ENCODE peak calls at places on chromosomes 16 and 17, in eight cellular contexts. One of them, this sample, is unnamed.

GRCh38 chr16:965487-965886 is 5.3 kb downstream of the LMF1 start:
- DNase-seq in endothelial cell of umbilical vein: no peak
- DNase-seq in GM12878: no peak
- DNase-seq in HepG2: no peak
- DNase-seq in A549: no peak
- DNase-seq in K562: no peak
- DNase-seq in HCT116: no peak
- DNase-seq in H1: no peak
- DNase-seq in this sample: no peak

GRCh38 chr16:60729052-60729451 is 1307.2 kb downstream of the CDH8 start:
- DNase-seq in HepG2: no peak
- DNase-seq in endothelial cell of umbilical vein: no peak
- DNase-seq in HCT116: no peak
- DNase-seq in A549: no peak
- DNase-seq in H1: no peak
- DNase-seq in K562: no peak
- DNase-seq in GM12878: no peak
- DNase-seq in this sample: no peak

GRCh38 chr17:1627219-1627986 is 1.2 kb downstream of the SLC43A2 start:
- DNase-seq in K562: peak
- DNase-seq in endothelial cell of umbilical vein: no peak
- DNase-seq in GM12878: no peak
- DNase-seq in HCT116: no peak
- DNase-seq in HepG2: no peak
- DNase-seq in H1: no peak
- DNase-seq in A549: no peak
- DNase-seq in this sample: peak

GRCh38 chr16:61879306-61879705 is 156.9 kb downstream of the CDH8 start:
- DNase-seq in GM12878: no peak
- DNase-seq in H1: no peak
- DNase-seq in HepG2: no peak
- DNase-seq in K562: no peak
- DNase-seq in endothelial cell of umbilical vein: no peak
- DNase-seq in HCT116: no peak
- DNase-seq in A549: no peak
- DNase-seq in this sample: no peak

GRCh38 chr17:67377727-67378443 is 804 bp downstream of the PITPNC1 start:
- DNase-seq in GM12878: no peak
- DNase-seq in K562: peak
- DNase-seq in endothelial cell of umbilical vein: no peak
- DNase-seq in A549: peak
- DNase-seq in HepG2: no peak
- DNase-seq in H1: no peak
- DNase-seq in HCT116: no peak
- DNase-seq in this sample: peak

GRCh38 chr17:37090941-37091340 is 142.2 kb downstream of the AATF start:
- DNase-seq in endothelial cell of umbilical vein: no peak
- DNase-seq in H1: no peak
- DNase-seq in HepG2: no peak
- DNase-seq in GM12878: no peak
- DNase-seq in A549: no peak
- DNase-seq in HCT116: no peak
- DNase-seq in K562: no peak
- DNase-seq in this sample: no peak

GRCh38 chr16:87996962-87997880 is 46.0 kb downstream of the BANP start:
- DNase-seq in K562: no peak
- DNase-seq in A549: no peak
- DNase-seq in endothelial cell of umbilical vein: no peak
- DNase-seq in GM12878: no peak
- DNase-seq in HCT116: no peak
- DNase-seq in HepG2: no peak
- DNase-seq in H1: no peak
- DNase-seq in this sample: no peak

GRCh38 chr17:27525836-27526235 is 69.6 kb downstream of the KSR1 start:
- DNase-seq in K562: no peak
- DNase-seq in HCT116: no peak
- DNase-seq in A549: no peak
- DNase-seq in endothelial cell of umbilical vein: no peak
- DNase-seq in HepG2: no peak
- DNase-seq in GM12878: no peak
- DNase-seq in H1: no peak
- DNase-seq in this sample: no peak

GRCh38 chr17:29136998-29137730 is 43.0 kb downstream of the MYO18A start:
- DNase-seq in K562: no peak
- DNase-seq in HCT116: no peak
- DNase-seq in A549: no peak
- DNase-seq in H1: no peak
- DNase-seq in GM12878: no peak
- DNase-seq in HepG2: no peak
- DNase-seq in endothelial cell of umbilical vein: no peak
- DNase-seq in this sample: no peak

GRCh38 chr16:88376053-88376834 is 6.5 kb upstream of the ZNF469 start:
- DNase-seq in GM12878: no peak
- DNase-seq in H1: no peak
- DNase-seq in HCT116: no peak
- DNase-seq in A549: no peak
- DNase-seq in HepG2: no peak
- DNase-seq in K562: no peak
- DNase-seq in endothelial cell of umbilical vein: no peak
- DNase-seq in this sample: no peak

GRCh38 chr16:2709588-2709984 is 10.4 kb downstream of the PRSS27 start:
- DNase-seq in A549: no peak
- DNase-seq in H1: no peak
- DNase-seq in K562: no peak
- DNase-seq in endothelial cell of umbilical vein: no peak
- DNase-seq in GM12878: no peak
- DNase-seq in HCT116: no peak
- DNase-seq in HepG2: no peak
- DNase-seq in this sample: no peak

GRCh38 chr17:33377837-33378236 is 84.7 kb upstream of the ASIC2 start:
- DNase-seq in GM12878: no peak
- DNase-seq in H1: no peak
- DNase-seq in A549: no peak
- DNase-seq in HepG2: no peak
- DNase-seq in HCT116: no peak
- DNase-seq in K562: no peak
- DNase-seq in endothelial cell of umbilical vein: no peak
- DNase-seq in this sample: peak

GRCh38 chr16:18836702-18837101 is 35.4 kb upstream of the ARL6IP1 start:
- DNase-seq in GM12878: no peak
- DNase-seq in K562: no peak
- DNase-seq in HepG2: no peak
- DNase-seq in endothelial cell of umbilical vein: no peak
- DNase-seq in H1: no peak
- DNase-seq in HCT116: no peak
- DNase-seq in A549: no peak
- DNase-seq in this sample: no peak

GRCh38 chr17:72413077-72414031 is 292.5 kb downstream of the SOX9 start:
- DNase-seq in HepG2: peak
- DNase-seq in K562: no peak
- DNase-seq in endothelial cell of umbilical vein: no peak
- DNase-seq in GM12878: no peak
- DNase-seq in HCT116: no peak
- DNase-seq in A549: no peak
- DNase-seq in H1: no peak
- DNase-seq in this sample: no peak

GRCh38 chr16:54118846-54119245 is 167.7 kb downstream of the IRX3 start:
- DNase-seq in HCT116: no peak
- DNase-seq in A549: no peak
- DNase-seq in GM12878: no peak
- DNase-seq in endothelial cell of umbilical vein: no peak
- DNase-seq in K562: no peak
- DNase-seq in H1: no peak
- DNase-seq in HepG2: no peak
- DNase-seq in this sample: peak

GRCh38 chr16:88883946-88884345 is 17.5 kb upstream of the PABPN1L start:
- DNase-seq in GM12878: no peak
- DNase-seq in HepG2: no peak
- DNase-seq in HCT116: no peak
- DNase-seq in K562: no peak
- DNase-seq in H1: no peak
- DNase-seq in A549: no peak
- DNase-seq in endothelial cell of umbilical vein: no peak
- DNase-seq in this sample: no peak

GRCh38 chr16:49659356-49659755 is 196.6 kb downstream of the ZNF423 start:
- DNase-seq in K562: no peak
- DNase-seq in A549: no peak
- DNase-seq in HepG2: no peak
- DNase-seq in endothelial cell of umbilical vein: no peak
- DNase-seq in H1: no peak
- DNase-seq in GM12878: no peak
- DNase-seq in HCT116: no peak
- DNase-seq in this sample: no peak

GRCh38 chr17:49645654-49646053 is 32.2 kb downstream of the SPOP start:
- DNase-seq in HCT116: no peak
- DNase-seq in H1: no peak
- DNase-seq in HepG2: no peak
- DNase-seq in GM12878: no peak
- DNase-seq in K562: no peak
- DNase-seq in A549: no peak
- DNase-seq in endothelial cell of umbilical vein: peak
- DNase-seq in this sample: no peak

GRCh38 chr17:49647256-49647585 is 30.7 kb downstream of the SPOP start:
- DNase-seq in HCT116: no peak
- DNase-seq in K562: no peak
- DNase-seq in H1: no peak
- DNase-seq in GM12878: no peak
- DNase-seq in HepG2: no peak
- DNase-seq in A549: no peak
- DNase-seq in endothelial cell of umbilical vein: no peak
- DNase-seq in this sample: no peak

DNA sequence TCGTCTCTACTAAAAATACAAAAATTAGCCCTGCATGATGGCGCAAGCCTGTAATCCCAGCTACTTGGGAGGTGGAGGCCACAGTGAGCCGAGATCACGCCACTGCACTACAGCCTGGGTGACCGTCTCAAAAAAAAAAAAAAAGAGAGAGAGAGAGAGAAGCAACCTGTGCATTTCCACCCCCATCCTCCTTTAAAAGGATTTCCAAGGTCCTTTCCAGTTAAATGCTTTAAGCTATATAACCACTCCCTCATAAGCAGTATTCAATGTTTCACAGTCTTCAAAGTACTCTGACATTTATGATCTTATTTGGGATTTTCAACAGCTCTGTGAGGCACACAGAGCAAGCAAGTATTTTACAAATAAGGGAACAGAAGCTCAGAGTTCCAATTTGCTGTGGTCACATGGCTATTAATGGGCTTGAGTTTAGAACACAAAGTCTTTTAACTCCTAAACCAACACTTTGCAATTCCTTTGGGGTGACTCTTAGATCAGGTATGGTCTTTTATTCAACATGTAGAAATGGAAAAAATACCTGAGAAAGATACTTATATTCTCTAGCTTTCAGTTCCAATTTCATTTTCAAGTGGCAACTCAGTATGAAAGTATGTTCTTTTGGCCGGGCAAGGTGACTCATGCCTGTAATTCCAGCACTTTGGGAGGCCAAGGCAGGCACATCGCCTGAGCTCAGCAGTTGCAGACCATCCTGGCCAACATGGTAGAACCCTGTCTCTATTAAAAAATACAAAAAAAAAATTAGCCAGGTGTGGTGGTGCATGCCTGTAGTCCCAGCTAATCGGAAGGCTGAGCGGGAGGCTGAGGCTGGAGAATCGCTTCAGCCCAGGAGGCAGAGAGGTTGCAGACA is 31.3 kb downstream of the SPOP start:
- DNase-seq in A549: peak
- DNase-seq in HepG2: peak
- DNase-seq in HCT116: peak
- DNase-seq in H1: no peak
- DNase-seq in endothelial cell of umbilical vein: peak
- DNase-seq in GM12878: peak
- DNase-seq in K562: no peak
- DNase-seq in this sample: no peak
- TF ChIP-seq POLR2A in A549: no peak
- TF ChIP-seq POLR2A in HepG2: no peak
- TF ChIP-seq POLR2A in HCT116: no peak
- TF ChIP-seq POLR2A in H1: no peak
- TF ChIP-seq POLR2A in endothelial cell of umbilical vein: no peak
- TF ChIP-seq POLR2A in GM12878: no peak
- TF ChIP-seq POLR2A in K562: no peak
- TF ChIP-seq POLR2A in this sample: no peak

GRCh38 chr16:84375773-84376172 is 7.4 kb downstream of the ATP2C2 start:
- DNase-seq in endothelial cell of umbilical vein: no peak
- DNase-seq in K562: no peak
- DNase-seq in A549: no peak
- DNase-seq in HCT116: no peak
- DNase-seq in HepG2: no peak
- DNase-seq in H1: no peak
- DNase-seq in GM12878: no peak
- DNase-seq in this sample: peak
- TF ChIP-seq MAX in endothelial cell of umbilical vein: no peak
- TF ChIP-seq MAX in K562: no peak
- TF ChIP-seq MAX in A549: no peak
- TF ChIP-seq MAX in HCT116: no peak
- TF ChIP-seq MAX in HepG2: no peak
- TF ChIP-seq MAX in H1: no peak
- TF ChIP-seq MAX in GM12878: no peak
- TF ChIP-seq MAX in this sample: no peak

DNA sequence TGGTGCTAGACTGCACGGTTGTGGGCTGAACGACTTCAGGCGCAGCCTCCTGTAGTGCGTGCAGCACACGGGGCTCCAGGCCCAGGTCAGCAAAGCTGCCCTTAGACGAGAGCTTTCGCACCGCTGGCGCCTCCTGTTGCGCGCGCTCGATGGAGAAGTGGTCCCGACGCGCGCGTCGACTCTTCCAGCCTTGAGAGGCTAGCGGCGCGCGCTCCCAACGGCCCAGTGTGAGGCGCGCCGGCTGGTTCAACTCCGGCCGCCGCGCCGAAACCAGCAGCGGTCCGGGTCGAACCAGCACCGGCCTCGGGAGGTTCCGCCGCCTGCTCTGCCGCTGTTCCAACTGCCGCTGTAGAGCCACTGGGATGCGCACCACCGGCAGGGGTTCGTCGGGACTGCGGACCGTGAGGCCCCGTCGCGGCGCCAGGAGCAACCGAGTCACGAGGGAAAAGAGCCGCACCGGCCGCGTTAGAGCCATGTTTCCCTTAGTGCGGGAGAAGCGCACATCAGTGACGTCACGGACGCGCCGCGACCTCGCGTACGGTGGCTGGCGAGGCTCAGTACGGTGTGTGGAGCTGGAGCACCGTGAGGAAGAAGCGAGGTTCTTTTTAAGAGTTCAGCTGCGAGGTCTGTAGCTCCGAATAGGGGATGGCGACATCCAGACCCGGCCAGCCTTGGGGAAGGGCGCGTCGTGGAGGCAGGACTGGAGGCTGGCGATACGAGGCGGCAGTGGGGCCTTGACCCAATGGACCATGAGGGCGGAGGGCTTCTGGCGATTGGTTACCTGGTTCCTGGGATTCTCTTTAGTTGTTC is at the start of the genes DDX28 and DUS2:
- DNase-seq in HCT116: peak
- DNase-seq in K562: peak
- DNase-seq in endothelial cell of umbilical vein: peak
- DNase-seq in GM12878: peak
- DNase-seq in H1: peak
- DNase-seq in HepG2: peak
- DNase-seq in A549: peak
- DNase-seq in this sample: peak
- TF ChIP-seq CTCF in HCT116: no peak
- TF ChIP-seq CTCF in K562: no peak
- TF ChIP-seq CTCF in endothelial cell of umbilical vein: no peak
- TF ChIP-seq CTCF in GM12878: no peak
- TF ChIP-seq CTCF in H1: no peak
- TF ChIP-seq CTCF in HepG2: peak
- TF ChIP-seq CTCF in A549: no peak
- TF ChIP-seq CTCF in this sample: no peak

GRCh38 chr17:81487487-81488275 is 24.9 kb downstream of the ACTG1 start:
- DNase-seq in HepG2: peak
- DNase-seq in endothelial cell of umbilical vein: peak
- DNase-seq in GM12878: no peak
- DNase-seq in A549: peak
- DNase-seq in H1: no peak
- DNase-seq in HCT116: no peak
- DNase-seq in K562: peak
- DNase-seq in this sample: peak
- TF ChIP-seq POLR2A in HepG2: peak
- TF ChIP-seq POLR2A in endothelial cell of umbilical vein: peak
- TF ChIP-seq POLR2A in GM12878: peak
- TF ChIP-seq POLR2A in A549: peak
- TF ChIP-seq POLR2A in H1: no peak
- TF ChIP-seq POLR2A in HCT116: peak
- TF ChIP-seq POLR2A in K562: peak
- TF ChIP-seq POLR2A in this sample: peak

This sample was measured in NB4.